ENCODE peak calls at places on chromosomes 7 and 10, in ten cellular contexts. N, Y, R, O, I, M, Q, U, L and P are unnamed samples.

GRCh38 chr7:154577141-154577540 is 425.8 kb downstream of the PAXIP1 start:
- DNase-seq in L (no peak), I (no peak), Y (no peak), O (no peak), Q (no peak), N (no peak), U (no peak), R (no peak), M (no peak), P (no peak)

GRCh38 chr10:1169981-1170866 is 114.0 kb downstream of the WDR37 start:
- DNase-seq in O (no peak), N (no peak), R (no peak), Y (no peak), U (no peak), I (no peak), Q (no peak), L (no peak), M (no peak), P (no peak)

GRCh38 chr7:115707236-115707635 is 323.3 kb downstream of the TFEC start:
- DNase-seq in Y (no peak), N (peak), U (no peak), O (peak), I (no peak), R (no peak), M (no peak), Q (peak), L (no peak), P (no peak)

GRCh38 chr10:72335394-72336258 is 19.1 kb downstream of the DNAJB12 start:
- DNase-seq in O (no peak), I (no peak), Q (no peak), U (no peak), L (no peak), N (peak), R (no peak), M (peak), Y (no peak), P (no peak)

GRCh38 chr7:73850781-73851207 is 8.5 kb upstream of the METTL27 start:
- DNase-seq in I (no peak), Q (peak), N (peak), Y (no peak), O (no peak), U (no peak), L (no peak), M (no peak), R (peak), P (peak)

GRCh38 chr7:158065340-158065739 is 522.3 kb downstream of the PTPRN2 start:
- DNase-seq in O (no peak), Q (no peak), N (no peak), M (no peak), Y (no peak), L (no peak), U (no peak), I (no peak), R (no peak), P (no peak)

GRCh38 chr10:38094158-38094922 is at the start of gene ZNF37A:
- DNase-seq in R (peak), L (peak), N (peak), I (peak), U (peak), Q (peak), Y (peak), O (peak), M (peak), P (peak)

GRCh38 chr10:49595003-49595712 is 15.0 kb upstream of the SLC18A3 start:
- DNase-seq in Y (no peak), U (no peak), M (no peak), O (no peak), L (no peak), N (no peak), I (no peak), Q (no peak), R (no peak), P (no peak)

GRCh38 chr7:28405662-28406061 is 6.7 kb upstream of the CREB5 start:
- DNase-seq in L (no peak), Y (no peak), O (no peak), M (no peak), I (no peak), U (peak), R (no peak), Q (no peak), N (peak), P (no peak)

GRCh38 chr7:50119815-50120637 is 27.0 kb upstream of the ZPBP start:
- DNase-seq in U (no peak), M (peak), R (no peak), N (no peak), O (peak), I (no peak), Q (no peak), Y (no peak), L (no peak), P (peak)
- TF ChIP-seq POLR2AphosphoS5 in U (no peak), M (no peak), R (no peak), N (no peak), O (no peak), I (peak), Q (no peak), Y (peak), L (no peak), P (no peak)

GRCh38 chr7:1076184-1077072 is 11.5 kb upstream of the GPER1 start:
- DNase-seq in Y (no peak), Q (no peak), L (no peak), I (no peak), O (no peak), U (no peak), N (no peak), M (no peak), R (no peak), P (no peak)
- TF ChIP-seq POLR2AphosphoS5 in Y (no peak), Q (no peak), L (no peak), I (no peak), O (no peak), U (no peak), N (no peak), M (no peak), R (no peak), P (no peak)

GRCh38 chr7:17556247-17556646 is 257.8 kb downstream of the AHR start:
- DNase-seq in N (no peak), M (no peak), O (no peak), Y (no peak), R (no peak), L (no peak), U (no peak), I (no peak), Q (no peak), P (no peak)
- TF ChIP-seq POLR2AphosphoS5 in N (no peak), M (no peak), O (no peak), Y (no peak), R (no peak), L (no peak), U (no peak), I (no peak), Q (no peak), P (no peak)

DNA sequence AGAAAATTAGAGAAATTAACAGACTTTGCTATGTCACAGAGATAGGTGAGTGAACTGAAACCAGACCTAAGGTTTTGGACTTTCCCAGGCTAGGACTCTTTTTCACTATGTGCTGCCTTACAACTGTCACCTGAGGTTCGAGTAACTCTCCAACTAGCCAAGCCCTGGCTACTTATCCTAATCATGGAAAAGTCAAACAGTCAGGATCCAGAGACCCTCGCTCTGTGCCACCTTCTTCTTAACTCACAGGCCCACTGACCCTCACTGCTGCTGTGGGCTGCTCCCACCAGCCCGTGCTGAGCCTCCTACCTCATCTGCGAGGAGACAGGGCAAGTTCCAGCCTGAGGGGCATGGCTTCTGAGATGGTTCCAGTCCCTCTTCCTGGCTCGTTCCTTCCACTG is 211.4 kb upstream of the KLF14 start:
- DNase-seq in I (no peak), U (no peak), Q (no peak), O (no peak), Y (no peak), L (no peak), N (no peak), R (no peak), M (no peak), P (no peak)
- TF ChIP-seq POLR2AphosphoS5 in I (peak), U (no peak), Q (peak), O (no peak), Y (peak), L (no peak), N (no peak), R (no peak), M (no peak), P (no peak)

GRCh38 chr10:102241444-102242117 is at the start of gene PITX3:
- DNase-seq in I (no peak), O (peak), Y (peak), N (peak), U (peak), M (peak), L (peak), R (no peak), Q (peak), P (peak)
- TF ChIP-seq POLR2AphosphoS5 in I (no peak), O (peak), Y (no peak), N (no peak), U (no peak), M (no peak), L (peak), R (no peak), Q (no peak), P (no peak)

DNA sequence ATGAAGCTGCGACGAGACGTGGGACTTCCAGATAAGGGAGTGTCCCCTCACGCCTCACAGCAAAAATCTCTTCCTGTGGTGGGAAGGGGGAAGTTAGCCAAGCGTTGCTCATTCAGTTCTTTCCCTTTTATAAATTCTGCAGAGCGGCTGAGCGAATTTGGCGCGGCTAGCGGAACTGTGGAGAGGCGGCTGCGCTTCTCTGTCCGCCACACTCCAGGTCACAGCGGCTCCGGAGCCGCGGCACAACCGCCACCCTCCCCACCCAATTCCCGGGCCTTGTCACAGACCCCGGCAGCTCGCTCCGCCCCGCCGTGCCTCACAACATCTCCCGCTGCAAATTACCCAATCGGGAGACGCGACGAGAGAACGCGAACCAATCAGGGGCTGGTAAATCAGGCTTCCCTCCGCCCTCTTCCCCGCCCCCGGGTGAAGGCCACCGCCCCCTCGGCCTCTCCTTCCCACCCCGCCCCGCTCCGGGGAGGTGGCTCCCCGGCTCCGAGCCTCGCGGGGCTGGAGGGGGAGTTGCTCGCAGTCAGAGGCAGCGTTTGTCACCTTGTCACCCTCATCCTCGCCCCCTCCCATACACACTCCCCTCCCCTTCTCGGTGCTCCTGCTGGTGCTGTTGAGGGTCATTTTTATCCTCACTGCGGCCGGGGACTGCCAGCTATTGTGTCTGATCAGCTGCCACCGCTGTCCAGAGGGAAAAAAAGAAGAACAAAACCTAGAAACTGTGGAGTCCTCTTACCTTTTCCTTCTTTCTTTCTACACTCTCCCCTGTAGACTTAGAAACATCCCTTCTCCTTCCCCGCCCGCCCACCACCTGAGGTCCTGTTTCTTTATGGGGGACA is 918 bp upstream of the ARHGAP21 start:
- DNase-seq in Q (peak), U (peak), M (peak), O (peak), R (no peak), L (peak), I (peak), Y (peak), N (peak), P (peak)
- TF ChIP-seq POLR2AphosphoS5 in Q (peak), U (no peak), M (peak), O (peak), R (peak), L (peak), I (peak), Y (peak), N (peak), P (peak)